ENCODE peak calls at places on chromosomes 4 and X, in seven cellular contexts. D is left cardiac atrium; Z is fibroblast of the aortic adventitia; F is HT-29; U is activated CD8-positive, alpha-beta memory T cell treated with anti-CD3 and anti-CD28 coated beads for 1 hour; H is amygdala; Y is NT2/D1. R is an unnamed sample.

GRCh38 chr4:76271248-76271647 is 19.7 kb downstream of the FAM47E start:
- DNase-seq in F (no peak), Z (no peak), Y (no peak), H (no peak), D (no peak), U (no peak), R (no peak)

GRCh38 chr4:60682901-60683300 is 517.2 kb upstream of the ADGRL3 start:
- DNase-seq in Z (peak; percentile 55), Y (no peak), D (no peak), H (no peak), F (no peak), U (no peak), R (peak; percentile 71)

GRCh38 chr4:8558080-8558960 is 21.9 kb upstream of the GPR78 start:
- DNase-seq in U (no peak), Y (no peak), Z (no peak), D (no peak), H (no peak), F (no peak), R (no peak)

GRCh38 chr4:152640058-152640921 is 39.5 kb downstream of the TMEM154 start:
- DNase-seq in U (no peak), H (no peak), Y (no peak), F (peak; percentile 60), D (no peak), Z (peak; percentile 52), R (peak; percentile 43)

GRCh38 chr4:4753643-4754042 is 105.8 kb upstream of the MSX1 start:
- DNase-seq in H (no peak), F (no peak), Z (no peak), D (no peak), U (no peak), Y (no peak), R (no peak)

GRCh38 chrX:77564824-77565223 is 117.6 kb downstream of the FGF16 start:
- DNase-seq in F (no peak), D (no peak), Z (peak; percentile 4), U (no peak), H (no peak), Y (no peak), R (peak; percentile 24)

GRCh38 chr4:16790508-16790907 is 107.9 kb downstream of the LDB2 start:
- DNase-seq in H (no peak), U (no peak), D (no peak), F (no peak), Y (no peak), Z (no peak), R (no peak)

GRCh38 chrX:118973389-118974087 is 880 bp upstream of the LONRF3 start:
- DNase-seq in F (no peak), Y (no peak), Z (no peak), H (no peak), U (no peak), D (peak; percentile 36), R (no peak)

GRCh38 chr4:188854451-188854850 is 715.2 kb downstream of the TRIML1 start:
- DNase-seq in Y (no peak), U (no peak), H (no peak), D (no peak), Z (no peak), F (no peak), R (no peak)

GRCh38 chr4:54527532-54527931 is 130.2 kb upstream of the KIT start:
- DNase-seq in D (no peak), Z (no peak), F (no peak), U (no peak), H (no peak), Y (no peak), R (no peak)

GRCh38 chr4:63728480-63729177 is 680.6 kb downstream of the TECRL start:
- DNase-seq in F (no peak), H (no peak), Z (no peak), D (no peak), Y (no peak), U (no peak), R (no peak)

GRCh38 chr4:77432702-77433101 is 172.9 kb upstream of the CXCL13 start:
- DNase-seq in H (no peak), Y (no peak), U (no peak), F (peak; percentile 34), D (no peak), Z (no peak), R (no peak)

GRCh38 chr4:75542824-75543223 is 13.0 kb upstream of the ODAPH start:
- DNase-seq in Z (peak; percentile 51), H (no peak), D (no peak), Y (no peak), U (no peak), F (no peak), R (peak; percentile 80)

GRCh38 chrX:115939070-115939469 is 231.5 kb upstream of the AGTR2 start:
- DNase-seq in U (no peak), Y (no peak), Z (no peak), F (no peak), H (no peak), D (no peak), R (no peak)

GRCh38 chr4:69518102-69518501 is 22.4 kb upstream of the UGT2B4 start:
- DNase-seq in F (no peak), U (no peak), Z (no peak), D (no peak), H (no peak), Y (no peak), R (no peak)

GRCh38 chr4:109745830-109746229 is 16.0 kb upstream of the PLA2G12A start:
- DNase-seq in Z (no peak), U (no peak), F (no peak), D (no peak), H (no peak), Y (no peak), R (no peak)

GRCh38 chr4:80005863-80006262 is 67.2 kb downstream of the ANTXR2 start:
- DNase-seq in F (no peak), D (no peak), U (no peak), H (no peak), Y (no peak), Z (peak; percentile 47), R (no peak)

GRCh38 chr4:72919937-72920336 is 149.6 kb downstream of the COX18 start:
- DNase-seq in U (no peak), Z (no peak), D (no peak), H (no peak), Y (no peak), F (no peak), R (no peak)

GRCh38 chr4:153497091-153497531 is 31.0 kb downstream of the TMEM131L start:
- DNase-seq in F (no peak), D (no peak), Z (peak; percentile 40), Y (no peak), U (peak; percentile 31), H (no peak), R (no peak)

GRCh38 chr4:56410247-56410646 is 23.0 kb upstream of the AASDH start:
- DNase-seq in F (peak; percentile 94), D (no peak), Y (peak; percentile 59), U (no peak), Z (peak; percentile 98), H (no peak), R (peak; percentile 98)

GRCh38 chrX:53249387-53250042 is 24.5 kb upstream of the KDM5C start:
- DNase-seq in H (no peak), U (no peak), Y (no peak), D (no peak), F (no peak), Z (no peak), R (no peak)

GRCh38 chr4:3516836-3517730 is 15.1 kb downstream of the LRPAP1 start:
- DNase-seq in F (no peak), Y (no peak), Z (no peak), H (no peak), U (no peak), D (peak; percentile 15), R (no peak)

GRCh38 chr4:25439913-25440477 is 62.9 kb downstream of the ANAPC4 start:
- DNase-seq in H (no peak), F (peak; percentile 80), Z (peak; percentile 90), U (no peak), Y (peak; percentile 68), D (peak; percentile 33), R (peak; percentile 71)

GRCh38 chr4:147944670-147945260 is 212.9 kb downstream of the ARHGAP10 start:
- DNase-seq in H (no peak), D (no peak), Z (no peak), Y (no peak), F (no peak), U (no peak), R (no peak)

GRCh38 chr4:183966371-183966770 is 61.3 kb downstream of the STOX2 start:
- DNase-seq in U (no peak), F (no peak), Z (no peak), Y (no peak), H (no peak), D (no peak), R (no peak)

GRCh38 chr4:188110741-188111458 is 1.5 kb upstream of the TRIML2 start:
- DNase-seq in F (no peak), H (no peak), Z (no peak), Y (no peak), U (no peak), D (no peak), R (no peak)

GRCh38 chr4:68271851-68272756 is 26.6 kb upstream of the TMPRSS11B start:
- DNase-seq in H (no peak), U (no peak), Y (no peak), D (no peak), Z (peak; percentile 81), F (peak; percentile 61), R (peak; percentile 84)

GRCh38 chr4:4443821-4444220 is 56.9 kb downstream of the NSG1 start:
- DNase-seq in D (no peak), Z (peak; percentile 72), H (no peak), F (no peak), U (no peak), Y (no peak), R (peak; percentile 66)

GRCh38 chr4:125728568-125728967 is 413.8 kb downstream of the FAT4 start:
- DNase-seq in Z (peak; percentile 96), F (no peak), U (no peak), Y (no peak), D (peak; percentile 20), H (no peak), R (peak; percentile 95)

GRCh38 chr4:185881427-185881826 is 69.4 kb upstream of the SORBS2 start:
- DNase-seq in U (no peak), Z (peak; percentile 78), H (no peak), Y (no peak), F (no peak), D (no peak), R (peak; percentile 21)

GRCh38 chrX:55201930-55202579 is 18.1 kb upstream of the PAGE5 start:
- DNase-seq in U (no peak), D (no peak), Z (peak; percentile 71), F (peak; percentile 22), H (no peak), Y (no peak), R (no peak)

GRCh38 chrX:34956915-34957314 is 14.3 kb downstream of the FAM47B start:
- DNase-seq in Z (peak; percentile 52), Y (no peak), U (no peak), F (no peak), H (no peak), D (no peak), R (peak; percentile 40)

GRCh38 chr4:123659759-123660158 is 263.2 kb downstream of the SPRY1 start:
- DNase-seq in Z (peak; percentile 12), F (peak; percentile 70), U (no peak), Y (peak; percentile 13), D (no peak), H (no peak), R (peak; percentile 26)

GRCh38 chr4:17336524-17336941 is 175.4 kb downstream of the QDPR start:
- DNase-seq in U (peak; percentile 44), D (peak; percentile 72), F (peak; percentile 80), Y (no peak), H (no peak), Z (no peak), R (peak; percentile 6)

GRCh38 chrX:40470830-40471429 is 109.8 kb upstream of the ATP6AP2 start:
- DNase-seq in Z (no peak), Y (no peak), D (no peak), H (no peak), U (no peak), F (no peak), R (no peak)

GRCh38 chr4:20723019-20723418 is 22.8 kb downstream of the PACRGL start:
- DNase-seq in Z (no peak), U (no peak), Y (no peak), F (no peak), H (no peak), D (no peak), R (no peak)

GRCh38 chrX:154396948-154397887 is 959 bp upstream of the RPL10 start:
- DNase-seq in Z (peak; percentile 55), F (peak; percentile 88), D (peak; percentile 85), Y (no peak), H (no peak), U (no peak), R (peak; percentile 47)

GRCh38 chrX:132092439-132093065 is 35.3 kb downstream of the FRMD7 start:
- DNase-seq in F (peak; percentile 92), D (peak; percentile 43), H (no peak), U (peak; percentile 19), Z (peak; percentile 74), Y (peak; percentile 33), R (peak; percentile 65)